ENCODE peak calls at places on chromosome 18, in seven cellular contexts. E, W, N, I, H, K and P are unnamed samples.

GRCh38 chr18:59915606-59916005 is 15.8 kb downstream of the PMAIP1 start:
- DNase-seq in N (no peak), H (no peak), W (peak), K (no peak), E (no peak), I (no peak), P (no peak)

GRCh38 chr18:34493566-34494358 is 216.3 kb upstream of the DTNA start:
- DNase-seq in W (no peak), H (no peak), N (no peak), E (no peak), K (peak), I (no peak), P (no peak)

GRCh38 chr18:6363216-6363615 is 51.5 kb downstream of the L3MBTL4 start:
- DNase-seq in H (no peak), E (no peak), W (no peak), N (no peak), I (no peak), K (no peak), P (no peak)

GRCh38 chr18:4093676-4094075 is 361.4 kb downstream of the DLGAP1 start:
- DNase-seq in K (no peak), H (no peak), I (no peak), N (no peak), W (no peak), E (no peak), P (no peak)

GRCh38 chr18:76405761-76406356 is 89.2 kb downstream of the ZNF516 start:
- DNase-seq in W (peak), K (no peak), H (no peak), N (peak), E (peak), I (no peak), P (no peak)

GRCh38 chr18:79789091-79789891 is 8.4 kb upstream of the KCNG2 start:
- DNase-seq in H (peak), W (no peak), K (peak), N (no peak), I (no peak), E (no peak), P (no peak)

GRCh38 chr18:75003089-75003488 is 205.8 kb downstream of the PTGR3 start:
- DNase-seq in N (no peak), W (no peak), K (no peak), E (no peak), I (no peak), H (no peak), P (no peak)

GRCh38 chr18:79001001-79001400 is 21.4 kb downstream of the SALL3 start:
- DNase-seq in H (peak), K (no peak), W (no peak), I (no peak), N (no peak), E (no peak), P (no peak)